ENCODE peak calls at places on chromosomes 6 and 20, in four cellular contexts. O is BE2C, P is thyroid gland, J is left lung. M is an unnamed sample. For H3K4me1, the result is how much of the 10 kb centered on the place peaks cover.

GRCh38 chr6:158213925-158214674 is 46.0 kb downstream of the GTF2H5 start:
- DNase-seq in P (peak), J (no peak), O (peak), M (peak)

GRCh38 chr6:145963216-145964068 is 716 bp downstream of the SHPRH start:
- DNase-seq in P (peak), J (peak), O (peak), M (peak)

GRCh38 chr20:33434434-33434833 is 9.1 kb downstream of the SNTA1 start:
- DNase-seq in P (no peak), O (no peak), J (no peak), M (no peak)

GRCh38 chr6:155412335-155412734 is 43.3 kb downstream of the NOX3 start:
- DNase-seq in J (no peak), P (no peak), O (no peak), M (no peak)

GRCh38 chr6:52081237-52081636 is 6.2 kb downstream of the PKHD1 start:
- DNase-seq in P (no peak), O (no peak), J (no peak), M (no peak)

GRCh38 chr20:4160761-4161305 is 145.5 kb upstream of the RNF24 start:
- DNase-seq in P (peak), O (no peak), J (peak), M (no peak)

GRCh38 chr20:8008733-8009132 is 10.8 kb downstream of the TMX4 start:
- DNase-seq in J (no peak), P (no peak), O (no peak), M (no peak)

GRCh38 chr6:70411948-70412796 is 1.1 kb upstream of the FAM135A start:
- DNase-seq in P (no peak), O (no peak), J (no peak), M (no peak)

GRCh38 chr6:126873351-126873750 is 245.1 kb upstream of the RSPO3 start:
- DNase-seq in P (no peak), O (no peak), J (no peak), M (no peak)

GRCh38 chr6:39370021-39370420 is 47.5 kb upstream of the KCNK16 start:
- DNase-seq in P (peak), O (no peak), J (no peak), M (peak)

GRCh38 chr20:4193053-4193452 is 177.7 kb upstream of the RNF24 start:
- DNase-seq in O (no peak), J (no peak), P (no peak), M (no peak)

GRCh38 chr20:669573-669972 is 6.0 kb downstream of the SCRT2 start:
- DNase-seq in P (no peak), J (no peak), O (no peak), M (no peak)

GRCh38 chr6:142207265-142207877 is 60.3 kb downstream of the VTA1 start:
- DNase-seq in O (peak), P (peak), J (no peak), M (peak)

GRCh38 chr6:43953794-43954310 is 173.4 kb downstream of the MRPL14 start:
- DNase-seq in P (peak), O (no peak), J (no peak), M (peak)

GRCh38 chr20:62875419-62876355 is 14.1 kb upstream of the TCFL5 start:
- DNase-seq in P (peak), J (no peak), O (peak), M (peak)

GRCh38 chr6:52517502-52518278 is 59.2 kb downstream of the TRAM2 start:
- DNase-seq in P (peak), O (peak), J (no peak), M (peak)

GRCh38 chr20:62741191-62741676 is 32.6 kb downstream of the NTSR1 start:
- DNase-seq in O (no peak), J (peak), P (peak), M (no peak)

GRCh38 chr20:37229300-37229699 is 32.3 kb downstream of the GHRH start:
- DNase-seq in O (no peak), P (no peak), J (no peak), M (no peak)

GRCh38 chr6:4936681-4937041 is 67.2 kb downstream of the RPP40 start:
- DNase-seq in P (peak), J (no peak), O (no peak), M (no peak)

GRCh38 chr20:52804455-52804966 is 167.6 kb upstream of the TSHZ2 start:
- DNase-seq in J (no peak), O (no peak), P (no peak), M (no peak)

GRCh38 chr6:3261518-3261820 is 2.7 kb downstream of the PSMG4 start:
- DNase-seq in P (no peak), O (no peak), J (no peak), M (no peak)

GRCh38 chr6:68994561-68994960 is 359.5 kb downstream of the ADGRB3 start:
- DNase-seq in O (no peak), P (no peak), J (no peak), M (no peak)

GRCh38 chr20:40727960-40728359 is 38.9 kb upstream of the MAFB start:
- DNase-seq in O (no peak), P (no peak), J (no peak), M (no peak)

GRCh38 chr6:154868143-154868594 is 126.9 kb upstream of the TIAM2 start:
- DNase-seq in J (no peak), P (no peak), O (peak), M (no peak)

GRCh38 chr6:125839471-125839870 is 48.7 kb downstream of the NCOA7 start:
- DNase-seq in P (no peak), J (no peak), O (no peak), M (no peak)

GRCh38 chr6:45714795-45715507 is 300.7 kb downstream of the CLIC5 start:
- DNase-seq in P (peak), O (peak), J (no peak), M (peak)

GRCh38 chr6:158048589-158048988 is 66.9 kb downstream of the SYNJ2 start:
- DNase-seq in O (no peak), P (no peak), J (no peak), M (no peak)

GRCh38 chr20:10671850-10672578 is 1.8 kb downstream of the JAG1 start:
- DNase-seq in J (peak), O (no peak), P (peak), M (peak)

GRCh38 chr6:131807644-131808459 is at the start of gene ENPP1:
- DNase-seq in P (peak), J (peak), O (peak), M (peak)

GRCh38 chr6:105482227-105482839 is 79.5 kb upstream of the PREP start:
- DNase-seq in P (peak), O (peak), J (no peak), M (no peak)

GRCh38 chr6:105482956-105483355 is 80.1 kb upstream of the PREP start:
- DNase-seq in O (no peak), P (no peak), J (no peak), M (no peak)

GRCh38 chr6:105484238-105485161 is 81.6 kb upstream of the PREP start:
- DNase-seq in J (no peak), P (no peak), O (no peak), M (no peak)

GRCh38 chr6:105485456-105485855 is 82.6 kb upstream of the PREP start:
- DNase-seq in O (no peak), P (no peak), J (no peak), M (no peak)

GRCh38 chr6:105483492-105483891 is 80.6 kb upstream of the PREP start:
- DNase-seq in J (no peak), O (no peak), P (no peak), M (no peak)
- H3K4me1 ChIP-seq in J (under half), O (under half), P (under half), M (under half)

GRCh38 chr6:90730191-90730673 is 143.4 kb upstream of the MAP3K7 start:
- DNase-seq in J (no peak), O (no peak), P (no peak), M (no peak)
- H3K4me1 ChIP-seq in J (under half), O (under half), P (under half), M (under half)

DNA sequence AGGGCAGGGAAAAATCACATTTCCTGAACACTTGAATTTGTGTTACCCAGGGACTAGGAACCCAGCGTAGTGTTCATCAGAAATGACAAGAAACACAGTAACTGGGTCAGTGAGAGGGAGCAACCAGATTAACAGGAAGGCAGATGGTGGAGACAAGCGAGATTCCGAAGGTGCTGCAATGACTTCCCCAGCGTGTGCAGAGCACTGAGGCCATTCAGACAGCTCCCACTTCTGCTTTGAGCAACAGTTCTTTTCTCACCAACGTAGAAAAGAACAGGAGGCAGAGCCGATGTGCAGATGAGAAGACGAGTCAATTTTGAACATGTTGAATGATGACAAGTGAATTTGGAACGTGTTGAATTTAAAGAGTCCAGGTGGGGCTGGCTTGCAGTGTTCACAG is 63.1 kb upstream of the IFNGR1 start:
- DNase-seq in P (no peak), O (no peak), J (no peak), M (no peak)
- H3K4me1 ChIP-seq in P (under half), O (under half), J (under half), M (under half)

GRCh38 chr6:72636215-72636614 is 14.4 kb downstream of the KCNQ5 start:
- DNase-seq in P (no peak), J (no peak), O (no peak), M (no peak)

GRCh38 chr6:72635636-72636035 is 13.8 kb downstream of the KCNQ5 start:
- DNase-seq in P (no peak), J (no peak), O (no peak), M (no peak)

GRCh38 chr6:72640622-72640930 is 18.7 kb downstream of the KCNQ5 start:
- DNase-seq in O (no peak), J (no peak), P (no peak), M (no peak)

GRCh38 chr6:72639920-72640621 is 18.2 kb downstream of the KCNQ5 start:
- DNase-seq in O (no peak), J (no peak), P (no peak), M (no peak)

DNA sequence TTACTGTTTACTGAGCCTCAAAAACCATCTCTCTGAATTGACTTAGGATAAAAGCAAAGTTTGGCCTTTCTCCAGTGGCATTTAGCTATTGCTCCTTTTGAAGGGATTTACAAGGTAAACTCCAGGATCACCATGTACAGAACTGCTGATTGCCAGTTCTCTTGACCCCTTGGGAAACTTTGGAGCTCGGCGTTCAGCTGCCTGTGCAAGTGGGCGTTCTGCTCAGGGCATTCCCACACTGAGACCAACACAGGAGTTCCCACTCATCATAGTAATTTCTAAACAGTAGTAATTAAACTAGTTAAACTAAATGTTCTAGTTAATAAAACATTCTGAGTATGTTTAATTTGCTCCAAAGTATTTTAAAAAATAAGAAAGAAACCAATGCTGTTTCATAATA is 14.9 kb downstream of the KCNQ5 start:
- DNase-seq in O (no peak), P (peak), J (no peak), M (no peak)
- H3K4me1 ChIP-seq in O (under half), P (under half), J (under half), M (under half)

GRCh38 chr6:97666889-97667288 is 383.9 kb upstream of the MMS22L start:
- DNase-seq in P (no peak), J (no peak), O (no peak), M (no peak)

GRCh38 chr6:97669191-97669651 is 386.2 kb upstream of the MMS22L start:
- DNase-seq in J (no peak), P (peak), O (peak), M (no peak)

GRCh38 chr6:97663252-97663651 is 380.2 kb upstream of the MMS22L start:
- DNase-seq in O (no peak), J (no peak), P (no peak), M (no peak)

GRCh38 chr6:97668716-97669115 is 385.7 kb upstream of the MMS22L start:
- DNase-seq in O (peak), P (peak), J (no peak), M (no peak)

DNA sequence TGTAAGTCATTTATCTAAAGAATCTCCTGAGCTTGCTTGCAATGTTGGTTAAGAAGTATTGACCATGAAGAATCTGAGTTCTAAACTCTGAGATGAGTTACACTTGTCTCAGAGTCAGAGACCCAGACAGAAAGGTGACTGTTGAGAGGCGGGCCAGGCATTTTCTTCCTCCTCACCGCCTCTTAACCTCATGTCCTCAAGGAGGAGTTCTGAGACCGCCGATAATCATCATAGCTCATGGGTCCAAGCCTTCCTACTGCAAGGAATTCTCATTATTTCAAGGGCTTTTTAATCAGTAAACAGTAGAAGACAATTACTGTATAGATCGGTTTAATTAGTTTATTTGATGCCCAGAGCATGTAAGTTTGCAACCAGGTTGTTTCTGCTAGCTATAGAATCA is 382.4 kb upstream of the MMS22L start:
- DNase-seq in P (no peak), O (no peak), J (no peak), M (no peak)
- H3K4me1 ChIP-seq in P (under half), O (under half), J (under half), M (under half)

DNA sequence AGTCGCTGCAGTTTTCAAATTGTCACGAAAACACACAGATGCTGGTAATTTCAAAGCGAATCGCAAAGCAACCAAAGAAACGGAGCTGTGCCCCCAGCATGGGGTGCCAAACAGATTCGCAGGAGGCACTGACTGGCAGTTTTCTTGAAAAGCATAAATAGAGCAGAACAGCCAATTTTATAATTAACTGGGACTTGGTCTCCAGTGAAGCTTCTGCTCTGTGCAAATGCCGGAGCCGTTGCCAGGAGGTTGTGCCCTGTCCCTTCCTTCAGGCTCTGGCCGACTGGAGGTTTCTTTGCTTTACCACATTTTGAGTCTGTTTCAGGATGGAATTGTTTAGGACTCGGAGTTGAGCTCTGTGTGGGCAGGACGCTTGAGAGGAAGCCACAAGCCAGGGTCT is 18.9 kb downstream of the ARHGAP40 start:
- DNase-seq in P (no peak), J (no peak), O (no peak), M (no peak)
- H3K4me1 ChIP-seq in P (under half), J (under half), O (under half), M (under half)

GRCh38 chr20:57326667-57327455 is 2.7 kb upstream of the SPO11 start:
- DNase-seq in J (no peak), P (peak), O (no peak), M (no peak)

GRCh38 chr20:57329608-57330221 is at the start of gene SPO11:
- DNase-seq in O (no peak), P (no peak), J (no peak), M (no peak)

GRCh38 chr20:57327820-57328219 is 1.8 kb upstream of the SPO11 start:
- DNase-seq in J (no peak), P (no peak), O (no peak), M (no peak)

GRCh38 chr20:57332105-57333089 is 2.8 kb downstream of the SPO11 start:
- DNase-seq in P (peak), O (no peak), J (no peak), M (no peak)

DNA sequence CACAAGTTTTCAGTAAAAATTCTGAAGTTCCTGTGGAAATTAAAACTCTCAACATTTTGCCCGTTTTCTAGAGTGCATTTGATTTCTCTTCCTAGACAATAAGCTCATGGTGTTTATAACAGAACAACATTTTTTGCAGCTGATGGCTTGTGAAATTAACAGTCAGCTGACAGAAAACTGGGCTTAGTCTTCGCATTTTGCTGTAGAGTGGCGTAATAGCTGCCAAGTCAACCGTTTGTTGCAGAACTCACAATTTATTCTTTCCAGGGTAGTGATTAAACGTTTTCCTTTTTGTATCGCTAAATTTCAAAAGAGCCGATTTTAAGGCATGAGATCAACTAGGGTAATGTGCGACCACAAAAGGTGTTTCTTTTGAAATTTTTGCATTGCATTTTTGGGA is 1.4 kb downstream of the SPO11 start:
- DNase-seq in P (peak), O (no peak), J (no peak), M (no peak)
- H3K4me1 ChIP-seq in P (under half), O (under half), J (under half), M (under half)

GRCh38 chr6:87881342-87881895 is 166.2 kb upstream of the SPACA1 start:
- DNase-seq in O (no peak), P (no peak), J (no peak), M (no peak)
- H3K4me1 ChIP-seq in O (under half), P (under half), J (under half), M (under half)

DNA sequence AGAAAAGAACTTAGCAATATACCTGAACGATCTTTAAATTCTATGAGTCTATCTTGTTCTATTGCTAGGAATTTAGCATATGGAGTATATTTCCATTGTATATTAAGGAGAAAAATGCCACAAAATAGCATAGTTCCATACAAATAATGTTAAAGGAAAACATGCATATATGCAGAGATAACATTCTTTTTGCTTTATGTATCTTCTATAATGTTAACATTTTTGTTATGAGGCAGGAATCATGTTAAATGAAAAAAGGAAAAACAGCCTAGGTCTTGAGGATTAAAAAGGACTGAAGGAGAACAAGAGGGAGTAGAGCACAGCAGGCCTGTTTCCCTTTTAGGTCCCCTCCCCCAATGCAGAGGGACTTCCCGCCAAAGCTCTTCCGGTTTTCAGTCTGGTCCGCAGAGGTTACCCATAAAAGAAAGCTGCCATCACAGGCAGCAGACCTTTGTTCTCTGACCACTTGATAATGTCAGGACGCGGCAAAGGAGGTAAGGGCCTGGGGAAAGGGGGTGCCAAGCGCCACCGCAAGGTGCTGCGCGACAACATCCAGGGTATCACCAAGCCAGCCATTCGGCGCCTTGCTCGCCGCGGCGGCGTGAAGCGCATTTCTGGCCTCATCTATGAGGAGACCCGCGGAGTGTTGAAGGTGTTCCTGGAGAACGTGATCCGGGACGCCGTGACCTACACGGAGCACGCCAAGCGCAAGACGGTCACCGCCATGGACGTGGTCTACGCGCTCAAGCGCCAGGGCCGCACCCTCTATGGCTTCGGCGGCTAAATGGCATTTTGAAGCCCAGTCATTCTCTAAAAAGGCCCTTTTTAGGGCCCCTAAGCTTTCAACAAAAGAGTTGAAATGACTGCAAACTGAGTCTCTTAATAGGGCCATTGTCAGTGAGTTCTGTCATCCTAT is 108.4 kb upstream of the PRSS16 start:
- DNase-seq in J (peak), O (peak), P (peak), M (no peak)
- H3K4me1 ChIP-seq in J (under half), O (under half), P (under half), M (under half)